ENCODE peak calls at places on chromosomes 1 and 21, in four cellular contexts. P is AG09309, E is HFF-Myc, H is colonic mucosa. I is an unnamed sample.

GRCh38 chr1:37741130-37741529 is 23.8 kb downstream of the EPHA10 start:
- DNase-seq in H (no peak), E (no peak), P (peak; percentile 18), I (no peak)

GRCh38 chr1:206117151-206117948 is at the start of gene AVPR1B:
- DNase-seq in H (peak; percentile 33), E (no peak), P (no peak), I (no peak)

GRCh38 chr1:44576456-44577150 is 97.7 kb downstream of the TMEM53 start:
- DNase-seq in H (no peak), P (no peak), E (no peak), I (no peak)

GRCh38 chr1:222911866-222912265 is 97.0 kb downstream of the DISP1 start:
- DNase-seq in H (no peak), E (no peak), P (no peak), I (no peak)

GRCh38 chr1:64822621-64823020 is 77.7 kb downstream of the RAVER2 start:
- DNase-seq in H (no peak), P (no peak), E (no peak), I (no peak)

GRCh38 chr1:99227498-99227897 is 36.8 kb upstream of the PLPPR4 start:
- DNase-seq in P (no peak), H (no peak), E (no peak), I (no peak)

GRCh38 chr1:199172286-199173124 is 533.7 kb downstream of the PTPRC start:
- DNase-seq in H (no peak), E (no peak), P (no peak), I (no peak)

GRCh38 chr1:231206856-231207255 is 34.2 kb upstream of the GNPAT start:
- DNase-seq in E (no peak), H (no peak), P (no peak), I (peak; percentile 27)

GRCh38 chr1:100606438-100606837 is 68.5 kb downstream of the GPR88 start:
- DNase-seq in H (peak; percentile 28), E (no peak), P (peak; percentile 57), I (no peak)

GRCh38 chr1:226641671-226642231 is 93.2 kb downstream of the STUM start:
- DNase-seq in H (no peak), P (no peak), E (no peak), I (no peak)

GRCh38 chr1:204477036-204477740 is 17.4 kb downstream of the PIK3C2B start:
- DNase-seq in P (no peak), H (no peak), E (no peak), I (no peak)

GRCh38 chr21:42974832-42975820 is 764 bp downstream of the PKNOX1 start:
- DNase-seq in H (peak; percentile 64), E (no peak), P (no peak), I (peak; percentile 49)

GRCh38 chr1:75796376-75797272 is at the start of gene MSH4:
- DNase-seq in H (no peak), P (no peak), E (peak; percentile 15), I (no peak)